ENCODE peak calls at places on chromosomes 3 and 15, in five cellular contexts. I is mucosa of gallbladder, D is iPS-NIHi11, L is left ventricle myocardium inferior, B is HT-29. K is an unnamed sample.
A peak's percentile ranks its signal among the peaks of the same experiment; 100 is the strongest.

GRCh38 chr3:124315215-124316033 is 323.5 kb upstream of the ROPN1 start:
- DNase-seq in L (no peak), D (no peak), I (no peak), B (peak; percentile 50), K (no peak)

GRCh38 chr3:72155391-72156064 is 370.6 kb upstream of the PROK2 start:
- DNase-seq in I (peak; percentile 44), D (no peak), L (peak; percentile 35), B (no peak), K (peak; percentile 49)

GRCh38 chr3:107235923-107236315 is 141.3 kb upstream of the CCDC54 start:
- DNase-seq in B (peak; percentile 83), L (no peak), I (peak; percentile 67), D (peak; percentile 82), K (peak; percentile 54)

GRCh38 chr15:98881526-98882517 is 125.8 kb downstream of the PGPEP1L start:
- DNase-seq in I (no peak), L (no peak), D (peak; percentile 50), B (peak; percentile 64), K (no peak)

GRCh38 chr3:167835359-167835758 is 99.8 kb downstream of the SERPINI1 start:
- DNase-seq in D (no peak), L (no peak), B (no peak), I (no peak), K (no peak)

GRCh38 chr3:46695177-46695961 is 1.9 kb upstream of the ALS2CL start:
- DNase-seq in I (peak; percentile 42), B (peak; percentile 25), D (peak; percentile 73), L (peak; percentile 70), K (peak; percentile 49)

GRCh38 chr15:70463453-70463834 is 299.9 kb downstream of the UACA start:
- DNase-seq in I (no peak), B (no peak), L (no peak), D (no peak), K (no peak)

GRCh38 chr3:143421556-143421955 is 302.0 kb downstream of the CHST2 start:
- DNase-seq in I (no peak), D (no peak), B (no peak), L (no peak), K (no peak)

GRCh38 chr3:66344846-66345578 is 124.2 kb downstream of the SLC25A26 start:
- DNase-seq in D (no peak), L (no peak), B (no peak), I (no peak), K (no peak)

GRCh38 chr3:49747792-49748480 is 24.2 kb upstream of the GMPPB start:
- DNase-seq in I (no peak), D (no peak), L (no peak), B (no peak), K (no peak)

GRCh38 chr15:40108061-40108854 is 421 bp downstream of the BMF start:
- DNase-seq in D (no peak), I (peak; percentile 67), B (no peak), L (peak; percentile 72), K (peak; percentile 68)

GRCh38 chr3:58474967-58475578 is 16.8 kb upstream of the KCTD6 start:
- DNase-seq in B (no peak), D (no peak), I (no peak), L (no peak), K (no peak)

GRCh38 chr3:70245746-70246525 is 66.5 kb downstream of the MDFIC2 start:
- DNase-seq in I (no peak), D (no peak), B (no peak), L (no peak), K (no peak)

GRCh38 chr3:150805380-150805779 is 42.4 kb upstream of the SIAH2 start:
- DNase-seq in L (no peak), I (no peak), D (no peak), B (no peak), K (no peak)

GRCh38 chr3:149688122-149688757 is 30.4 kb upstream of the WWTR1 start:
- DNase-seq in I (peak; percentile 12), L (no peak), B (no peak), D (no peak), K (no peak)

GRCh38 chr15:85333132-85333831 is 47.1 kb upstream of the AKAP13 start:
- DNase-seq in D (no peak), L (no peak), I (peak; percentile 38), B (peak; percentile 35), K (peak; percentile 43)

GRCh38 chr3:62982795-62983455 is 107.7 kb upstream of the CADPS start:
- DNase-seq in L (no peak), B (no peak), D (no peak), I (no peak), K (no peak)

GRCh38 chr3:183692436-183692835 is 5.2 kb upstream of the YEATS2 start:
- DNase-seq in B (no peak), D (no peak), I (no peak), L (no peak), K (no peak)

GRCh38 chr15:47715856-47716445 is 1.4 kb upstream of the SEMA6D start:
- DNase-seq in L (no peak), B (no peak), I (peak; percentile 19), D (no peak), K (peak; percentile 33)

GRCh38 chr3:195766671-195767070 is 45.1 kb downstream of the MUC4 start:
- DNase-seq in D (peak; percentile 4), L (no peak), B (no peak), I (no peak), K (peak; percentile 6)

GRCh38 chr3:27467545-27467944 is 16.6 kb downstream of the SLC4A7 start:
- DNase-seq in D (peak; percentile 19), I (no peak), B (peak; percentile 54), L (no peak), K (no peak)

GRCh38 chr3:15243822-15244482 is 37.9 kb downstream of the CAPN7 start:
- DNase-seq in B (no peak), D (no peak), I (no peak), L (no peak), K (no peak)

GRCh38 chr3:161349529-161350278 is 21.6 kb downstream of the SPTSSB start:
- DNase-seq in L (no peak), I (no peak), D (peak; percentile 33), B (peak; percentile 73), K (no peak)

GRCh38 chr15:42577514-42578031 is 2.2 kb downstream of the STARD9 start:
- DNase-seq in B (no peak), D (no peak), L (no peak), I (no peak), K (no peak)

GRCh38 chr3:24457719-24458118 is 36.9 kb downstream of the THRB start:
- DNase-seq in D (no peak), L (no peak), I (no peak), B (no peak), K (no peak)

GRCh38 chr3:173584834-173585831 is 187.6 kb downstream of the NLGN1 start:
- DNase-seq in D (peak; percentile 55), B (no peak), I (peak; percentile 49), L (peak; percentile 25), K (peak; percentile 72)

GRCh38 chr15:58513681-58514336 is 82.0 kb downstream of the LIPC start:
- DNase-seq in I (no peak), L (no peak), B (no peak), D (no peak), K (no peak)